ENCODE peak calls at places on chromosomes 13 and 19, in five cellular contexts. T is endodermal cell, Z is brain microvascular endothelial cell, G is thoracic aorta, J is osteoblast. P is an unnamed sample.

GRCh38 chr13:97261254-97262015 is 39.3 kb downstream of the MBNL2 start:
- DNase-seq in T (no peak), Z (no peak), G (no peak), J (no peak), P (no peak)

GRCh38 chr19:5952193-5953033 is 25.5 kb downstream of the RANBP3 start:
- DNase-seq in T (no peak), Z (no peak), G (no peak), J (peak; percentile 74), P (no peak)

GRCh38 chr19:51354103-51354741 is 12.0 kb downstream of the ETFB start:
- DNase-seq in T (peak; percentile 84), Z (peak; percentile 14), G (no peak), J (peak; percentile 19), P (no peak)

GRCh38 chr19:33490041-33490451 is 31.5 kb downstream of the PEPD start:
- DNase-seq in T (no peak), Z (no peak), G (no peak), J (no peak), P (no peak)

GRCh38 chr13:26488236-26489028 is 69.1 kb upstream of the WASF3 start:
- DNase-seq in T (no peak), Z (no peak), G (no peak), J (no peak), P (no peak)

GRCh38 chr13:109569938-109570711 is 216.3 kb downstream of the IRS2 start:
- DNase-seq in T (no peak), Z (no peak), G (no peak), J (peak; percentile 77), P (no peak)

GRCh38 chr13:44927953-44928352 is 61.3 kb downstream of the NUFIP1 start:
- DNase-seq in T (no peak), Z (no peak), G (no peak), J (no peak), P (no peak)

GRCh38 chr19:41531438-41532311 is 44.3 kb upstream of the CEACAM21 start:
- DNase-seq in T (no peak), Z (peak; percentile 44), G (peak; percentile 22), J (peak; percentile 52), P (peak; percentile 91)

GRCh38 chr19:39796000-39796498 is 17.4 kb downstream of the LEUTX start:
- DNase-seq in T (peak; percentile 61), Z (no peak), G (no peak), J (no peak), P (no peak)

GRCh38 chr13:28110414-28110813 is 10.0 kb upstream of the FLT3 start:
- DNase-seq in T (no peak), Z (no peak), G (no peak), J (no peak), P (no peak)

GRCh38 chr19:18053571-18054219 is 33.0 kb downstream of the IL12RB1 start:
- DNase-seq in T (no peak), Z (no peak), G (no peak), J (peak; percentile 49), P (no peak)

GRCh38 chr19:18055967-18056366 is 30.8 kb downstream of the IL12RB1 start:
- DNase-seq in T (no peak), Z (no peak), G (no peak), J (no peak), P (no peak)

GRCh38 chr19:18049390-18049789 is 37.3 kb downstream of the IL12RB1 start:
- DNase-seq in T (no peak), Z (peak; percentile 38), G (peak; percentile 82), J (peak; percentile 92), P (no peak)

GRCh38 chr19:18057557-18057956 is 29.2 kb downstream of the IL12RB1 start:
- DNase-seq in T (no peak), Z (no peak), G (no peak), J (peak; percentile 66), P (no peak)

GRCh38 chr19:18051887-18052286 is 34.8 kb downstream of the IL12RB1 start:
- DNase-seq in T (no peak), Z (no peak), G (no peak), J (peak; percentile 58), P (no peak)
- H3K4me3 ChIP-seq in T (no peak overlapping the region), Z (no peak overlapping the region), G (peak overlapping the region; percentile 53), J (peak overlapping the region; percentile 53), P (no peak overlapping the region)

DNA sequence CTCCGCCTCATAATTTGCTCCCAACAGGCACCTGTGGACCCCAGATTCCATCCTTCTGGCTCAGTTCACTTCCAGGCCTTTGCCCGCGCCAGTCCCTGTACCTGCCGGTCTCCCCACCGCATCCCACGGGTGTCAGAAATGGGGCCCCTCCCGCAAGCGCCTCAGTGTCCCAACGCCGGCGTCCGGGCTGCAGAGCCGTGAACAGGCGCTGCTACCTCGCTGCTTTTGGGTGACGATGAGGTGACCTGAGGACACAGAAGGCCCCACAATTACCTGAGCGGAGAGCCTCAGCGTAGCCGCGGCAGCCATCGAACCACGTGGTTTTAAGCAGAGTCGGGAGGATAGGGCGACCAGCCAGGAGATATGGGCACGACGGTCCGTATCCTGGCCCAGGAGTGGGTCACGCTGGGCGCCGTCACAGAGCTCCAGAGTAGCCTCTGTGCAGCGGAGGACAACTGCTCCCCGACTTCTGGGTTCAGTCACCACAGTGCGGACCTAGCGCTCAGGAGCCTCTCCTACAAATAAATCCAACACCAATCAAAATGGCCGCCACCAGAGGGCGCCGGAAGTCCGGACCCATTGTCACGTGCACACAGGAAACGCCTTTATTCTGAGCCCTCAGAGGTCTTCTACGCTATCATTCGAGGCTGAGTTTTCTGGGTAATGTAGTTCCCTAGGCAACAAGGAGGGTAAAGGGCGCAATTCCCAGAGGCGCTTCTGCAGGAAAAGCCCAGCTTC is at the start of gene ZNF814:
- DNase-seq in T (peak; percentile 97), Z (peak; percentile 92), G (peak; percentile 3), J (peak; percentile 86), P (peak; percentile 94)
- TF ChIP-seq CTCF in T (peak; percentile 68), Z (peak; percentile 33), G (peak; percentile 26), J (peak; percentile 28), P (peak; percentile 43)

DNA sequence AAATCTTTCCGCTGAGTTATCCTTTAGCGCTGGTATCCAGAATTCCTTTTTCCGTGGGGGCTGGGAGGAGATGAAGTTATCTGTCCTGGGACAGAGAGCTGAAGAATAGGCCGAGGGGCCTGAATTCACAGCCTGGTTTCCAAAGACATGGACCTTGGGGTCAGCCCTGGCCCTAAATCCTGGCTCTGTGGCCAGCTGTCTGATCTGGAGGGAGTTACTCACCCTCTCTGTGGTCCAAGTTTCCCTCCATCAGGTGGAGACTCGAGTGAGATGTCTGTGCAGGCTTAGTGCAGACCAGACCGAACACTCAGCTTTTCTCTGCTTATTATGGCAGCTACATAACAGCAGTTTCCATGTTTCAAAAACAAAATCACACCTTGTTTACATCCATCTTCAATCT is 59.6 kb downstream of the CDADC1 start:
- DNase-seq in T (no peak), Z (no peak), G (no peak), J (no peak), P (no peak)
- H3K27ac ChIP-seq in T (no peak overlapping the region), Z (no peak overlapping the region), G (peak overlapping the region; percentile 76), J (no peak overlapping the region), P (no peak overlapping the region)

GRCh38 chr19:15417699-15418098 is 1.1 kb downstream of the AKAP8L start:
- DNase-seq in T (no peak), Z (no peak), G (no peak), J (peak; percentile 92), P (no peak)
- H3K4me3 ChIP-seq in T (peak overlapping the region; percentile 91), Z (peak overlapping the region; percentile 97), G (peak overlapping the region; percentile 84), J (peak overlapping the region; percentile 93), P (peak overlapping the region; percentile 80)

DNA sequence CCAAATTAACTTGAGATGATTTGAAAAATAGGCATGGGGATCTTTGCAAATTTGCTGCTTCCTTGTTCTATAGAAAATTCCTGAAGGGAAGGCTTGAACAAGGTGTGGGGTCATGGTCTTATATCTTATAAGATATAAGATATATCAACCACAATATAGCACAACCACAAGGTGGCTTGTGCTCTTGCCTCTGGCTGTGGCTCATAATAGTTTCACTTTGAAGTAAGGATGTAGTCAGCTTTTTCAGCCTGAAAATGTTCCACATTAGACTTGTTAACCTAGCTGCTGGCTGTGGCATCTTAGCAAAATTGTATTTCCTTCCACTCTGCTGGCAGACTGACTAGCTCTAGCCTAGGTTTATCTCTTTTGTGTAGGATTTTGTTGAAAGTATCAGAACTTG is 169.7 kb downstream of the KLF5 start:
- DNase-seq in T (no peak), Z (no peak), G (no peak), J (peak; percentile 44), P (peak; percentile 5)
- TF ChIP-seq CTCF in T (peak; percentile 50), Z (peak; percentile 49), G (no peak), J (peak; percentile 17), P (peak; percentile 20)

GRCh38 chr13:99895428-99895998 is 76.1 kb downstream of the ZIC5 start:
- DNase-seq in T (peak; percentile 59), Z (no peak), G (no peak), J (peak; percentile 81), P (no peak)

GRCh38 chr13:99892866-99893504 is 78.6 kb downstream of the ZIC5 start:
- DNase-seq in T (peak; percentile 40), Z (no peak), G (no peak), J (no peak), P (no peak)

GRCh38 chr13:99893567-99893966 is 78.0 kb downstream of the ZIC5 start:
- DNase-seq in T (peak; percentile 45), Z (no peak), G (no peak), J (no peak), P (no peak)

GRCh38 chr13:99894835-99895427 is 76.6 kb downstream of the ZIC5 start:
- DNase-seq in T (peak; percentile 70), Z (no peak), G (no peak), J (peak; percentile 81), P (no peak)

GRCh38 chr13:99894105-99894504 is 77.5 kb downstream of the ZIC5 start:
- DNase-seq in T (no peak), Z (no peak), G (no peak), J (no peak), P (no peak)
- H3K27ac ChIP-seq in T (no peak overlapping the region), Z (no peak overlapping the region), G (no peak overlapping the region), J (no peak overlapping the region), P (no peak overlapping the region)

P was measured in A673.